ENCODE peak calls at places on chromosomes 4 and X, in six cellular contexts. One of them, this sample, is unnamed.

GRCh38 chrX:38260231-38260630 is 39.6 kb upstream of the SRPX start:
- DNase-seq in PC-9: no peak
- DNase-seq in pancreas: no peak
- DNase-seq in ascending aorta: no peak
- DNase-seq in heart left ventricle: no peak
- DNase-seq in heart right ventricle: no peak
- DNase-seq in this sample: no peak

GRCh38 chrX:154761977-154762528 is 611 bp upstream of the DKC1 start:
- DNase-seq in PC-9: no peak
- DNase-seq in pancreas: no peak
- DNase-seq in ascending aorta: no peak
- DNase-seq in heart left ventricle: no peak
- DNase-seq in heart right ventricle: no peak
- DNase-seq in this sample: no peak

GRCh38 chr4:185005209-185005819 is 13.0 kb upstream of the HELT start:
- DNase-seq in PC-9: no peak
- DNase-seq in pancreas: peak; percentile 88
- DNase-seq in ascending aorta: peak; percentile 38
- DNase-seq in heart left ventricle: peak; percentile 84
- DNase-seq in heart right ventricle: peak; percentile 81
- DNase-seq in this sample: peak; percentile 75

GRCh38 chrX:34653811-34654210 is 3.3 kb downstream of the TMEM47 start:
- DNase-seq in PC-9: no peak
- DNase-seq in pancreas: no peak
- DNase-seq in ascending aorta: no peak
- DNase-seq in heart left ventricle: no peak
- DNase-seq in heart right ventricle: no peak
- DNase-seq in this sample: no peak

GRCh38 chr4:6290769-6291547 is 21.3 kb downstream of the WFS1 start:
- DNase-seq in PC-9: no peak
- DNase-seq in pancreas: no peak
- DNase-seq in ascending aorta: no peak
- DNase-seq in heart left ventricle: no peak
- DNase-seq in heart right ventricle: no peak
- DNase-seq in this sample: no peak

GRCh38 chr4:54527532-54527931 is 130.2 kb upstream of the KIT start:
- DNase-seq in PC-9: no peak
- DNase-seq in pancreas: no peak
- DNase-seq in ascending aorta: no peak
- DNase-seq in heart left ventricle: no peak
- DNase-seq in heart right ventricle: no peak
- DNase-seq in this sample: no peak

GRCh38 chrX:78800694-78801093 is 53.2 kb downstream of the LPAR4 start:
- DNase-seq in PC-9: no peak
- DNase-seq in pancreas: no peak
- DNase-seq in ascending aorta: no peak
- DNase-seq in heart left ventricle: no peak
- DNase-seq in heart right ventricle: no peak
- DNase-seq in this sample: no peak

GRCh38 chr4:121462660-121463261 is 81.9 kb upstream of the QRFPR start:
- DNase-seq in PC-9: peak; percentile 41
- DNase-seq in pancreas: peak; percentile 56
- DNase-seq in ascending aorta: no peak
- DNase-seq in heart left ventricle: peak; percentile 41
- DNase-seq in heart right ventricle: no peak
- DNase-seq in this sample: no peak

GRCh38 chrX:150363561-150364346 is 637 bp downstream of the MAMLD1 start:
- DNase-seq in PC-9: no peak
- DNase-seq in pancreas: peak; percentile 45
- DNase-seq in ascending aorta: no peak
- DNase-seq in heart left ventricle: peak; percentile 25
- DNase-seq in heart right ventricle: peak; percentile 22
- DNase-seq in this sample: peak; percentile 43

GRCh38 chr4:180134116-180134866 is 2108.9 kb upstream of the TENM3 start:
- DNase-seq in PC-9: no peak
- DNase-seq in pancreas: peak; percentile 9
- DNase-seq in ascending aorta: no peak
- DNase-seq in heart left ventricle: no peak
- DNase-seq in heart right ventricle: no peak
- DNase-seq in this sample: no peak

GRCh38 chr4:102843273-102843672 is 15.9 kb upstream of the UBE2D3 start:
- DNase-seq in PC-9: no peak
- DNase-seq in pancreas: no peak
- DNase-seq in ascending aorta: no peak
- DNase-seq in heart left ventricle: no peak
- DNase-seq in heart right ventricle: no peak
- DNase-seq in this sample: no peak

GRCh38 chrX:111447298-111447697 is 35.3 kb upstream of the DCX start:
- DNase-seq in PC-9: no peak
- DNase-seq in pancreas: no peak
- DNase-seq in ascending aorta: no peak
- DNase-seq in heart left ventricle: no peak
- DNase-seq in heart right ventricle: no peak
- DNase-seq in this sample: no peak

GRCh38 chrX:112789931-112790330 is 50.7 kb downstream of the AMOT start:
- DNase-seq in PC-9: no peak
- DNase-seq in pancreas: no peak
- DNase-seq in ascending aorta: no peak
- DNase-seq in heart left ventricle: no peak
- DNase-seq in heart right ventricle: no peak
- DNase-seq in this sample: no peak
- H3K36me3 ChIP-seq in PC-9: no peaks in the 10 kb centered on the region
- H3K36me3 ChIP-seq in pancreas: no peaks in the 10 kb centered on the region
- H3K36me3 ChIP-seq in ascending aorta: no peaks in the 10 kb centered on the region
- H3K36me3 ChIP-seq in heart left ventricle: no peaks in the 10 kb centered on the region
- H3K36me3 ChIP-seq in heart right ventricle: peaks cover 12% of the 10 kb centered on the region
- H3K36me3 ChIP-seq in this sample: no peaks in the 10 kb centered on the region

DNA sequence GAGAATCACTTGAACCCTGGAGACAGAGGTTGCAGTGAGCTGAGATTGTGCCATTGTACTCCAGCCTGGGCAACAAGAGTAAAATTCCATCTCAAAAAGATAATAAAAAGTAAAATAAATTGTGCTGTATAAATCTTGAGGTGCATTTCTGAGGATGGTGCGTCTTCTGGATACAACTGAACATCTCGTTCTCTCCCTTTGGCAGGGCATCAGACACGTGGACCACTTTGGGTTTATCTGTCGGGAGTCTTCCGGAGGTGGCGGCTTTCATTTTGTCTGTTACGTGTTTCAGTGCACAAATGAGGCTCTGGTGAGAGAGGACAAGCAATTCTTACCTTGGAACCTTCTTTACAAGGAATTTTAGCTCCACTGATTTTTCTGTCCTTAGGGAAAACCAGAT is 60.2 kb downstream of the PTTG2 start:
- DNase-seq in PC-9: no peak
- DNase-seq in pancreas: no peak
- DNase-seq in ascending aorta: no peak
- DNase-seq in heart left ventricle: no peak
- DNase-seq in heart right ventricle: no peak
- DNase-seq in this sample: no peak
- H3K36me3 ChIP-seq in PC-9: no peaks in the 10 kb centered on the region
- H3K36me3 ChIP-seq in pancreas: no peaks in the 10 kb centered on the region
- H3K36me3 ChIP-seq in ascending aorta: peaks cover 33% of the 10 kb centered on the region
- H3K36me3 ChIP-seq in heart left ventricle: no peaks in the 10 kb centered on the region
- H3K36me3 ChIP-seq in heart right ventricle: peaks cover 92% of the 10 kb centered on the region
- H3K36me3 ChIP-seq in this sample: peaks cover 2% of the 10 kb centered on the region

GRCh38 chr4:534101-534575 is 35.1 kb downstream of the PIGG start:
- DNase-seq in PC-9: no peak
- DNase-seq in pancreas: no peak
- DNase-seq in ascending aorta: no peak
- DNase-seq in heart left ventricle: no peak
- DNase-seq in heart right ventricle: no peak
- DNase-seq in this sample: no peak
- H3K36me3 ChIP-seq in PC-9: peaks cover 15% of the 10 kb centered on the region
- H3K36me3 ChIP-seq in pancreas: no peaks in the 10 kb centered on the region
- H3K36me3 ChIP-seq in ascending aorta: peaks cover 83% of the 10 kb centered on the region
- H3K36me3 ChIP-seq in heart left ventricle: peaks cover 3% of the 10 kb centered on the region
- H3K36me3 ChIP-seq in heart right ventricle: peaks cover 94% of the 10 kb centered on the region
- H3K36me3 ChIP-seq in this sample: peaks cover 3% of the 10 kb centered on the region

GRCh38 chr4:39320381-39321115 is 45.6 kb downstream of the RFC1 start:
- DNase-seq in PC-9: no peak
- DNase-seq in pancreas: no peak
- DNase-seq in ascending aorta: no peak
- DNase-seq in heart left ventricle: no peak
- DNase-seq in heart right ventricle: no peak
- DNase-seq in this sample: no peak

GRCh38 chr4:39324446-39324845 is 41.7 kb downstream of the RFC1 start:
- DNase-seq in PC-9: no peak
- DNase-seq in pancreas: no peak
- DNase-seq in ascending aorta: no peak
- DNase-seq in heart left ventricle: no peak
- DNase-seq in heart right ventricle: no peak
- DNase-seq in this sample: no peak

GRCh38 chr4:39326468-39326960 is 39.6 kb downstream of the RFC1 start:
- DNase-seq in PC-9: no peak
- DNase-seq in pancreas: no peak
- DNase-seq in ascending aorta: no peak
- DNase-seq in heart left ventricle: no peak
- DNase-seq in heart right ventricle: no peak
- DNase-seq in this sample: no peak

GRCh38 chr4:39324897-39325613 is 41.1 kb downstream of the RFC1 start:
- DNase-seq in PC-9: no peak
- DNase-seq in pancreas: no peak
- DNase-seq in ascending aorta: no peak
- DNase-seq in heart left ventricle: no peak
- DNase-seq in heart right ventricle: no peak
- DNase-seq in this sample: no peak

DNA sequence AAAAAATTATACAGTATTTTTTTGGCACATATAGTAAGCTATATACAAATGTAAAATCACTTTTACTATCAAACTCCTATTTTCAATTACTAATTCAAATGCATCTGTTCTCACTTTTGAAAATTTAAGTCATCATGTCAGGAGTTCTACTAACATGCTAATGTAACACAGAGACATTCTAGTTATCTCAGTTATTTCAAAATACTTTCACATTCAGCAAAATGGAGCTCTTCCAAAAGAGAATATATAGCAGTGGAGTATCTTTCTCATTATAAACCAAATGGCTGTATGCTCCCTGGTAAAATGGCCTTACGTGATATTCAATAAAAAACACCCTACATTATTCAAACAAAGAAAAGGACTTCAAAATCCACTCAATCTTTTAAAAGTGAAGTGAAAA is 42.3 kb downstream of the RFC1 start:
- DNase-seq in PC-9: no peak
- DNase-seq in pancreas: no peak
- DNase-seq in ascending aorta: no peak
- DNase-seq in heart left ventricle: no peak
- DNase-seq in heart right ventricle: no peak
- DNase-seq in this sample: no peak
- H3K36me3 ChIP-seq in PC-9: peaks cover 20% of the 10 kb centered on the region
- H3K36me3 ChIP-seq in pancreas: no peaks in the 10 kb centered on the region
- H3K36me3 ChIP-seq in ascending aorta: peaks cover 42% of the 10 kb centered on the region
- H3K36me3 ChIP-seq in heart left ventricle: peaks cover 2% of the 10 kb centered on the region
- H3K36me3 ChIP-seq in heart right ventricle: peaks cover 88% of the 10 kb centered on the region
- H3K36me3 ChIP-seq in this sample: peaks cover 17% of the 10 kb centered on the region

DNA sequence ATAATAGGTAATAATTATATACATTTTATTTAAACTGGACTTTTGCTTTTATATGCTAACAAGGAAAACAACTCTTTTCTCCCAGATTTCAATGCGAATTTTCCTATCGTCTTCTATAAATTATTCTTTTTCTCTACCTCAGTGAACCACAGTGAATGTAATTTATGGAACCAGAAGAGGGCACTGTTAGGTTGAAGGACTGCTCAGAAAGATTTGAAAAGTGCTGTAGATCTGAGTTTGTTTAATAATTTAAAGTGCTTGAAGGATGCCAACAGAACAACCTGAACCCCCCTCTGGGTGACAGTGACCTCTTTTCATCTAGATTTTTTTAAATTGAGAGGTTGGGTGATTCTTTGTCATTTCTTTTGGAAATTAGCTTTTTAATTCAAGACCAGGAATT is 54.9 kb downstream of the PHOX2B start:
- DNase-seq in PC-9: no peak
- DNase-seq in pancreas: no peak
- DNase-seq in ascending aorta: no peak
- DNase-seq in heart left ventricle: no peak
- DNase-seq in heart right ventricle: no peak
- DNase-seq in this sample: peak; percentile 12
- H3K36me3 ChIP-seq in PC-9: peaks cover 23% of the 10 kb centered on the region
- H3K36me3 ChIP-seq in pancreas: no peaks in the 10 kb centered on the region
- H3K36me3 ChIP-seq in ascending aorta: peaks cover 48% of the 10 kb centered on the region
- H3K36me3 ChIP-seq in heart left ventricle: no peaks in the 10 kb centered on the region
- H3K36me3 ChIP-seq in heart right ventricle: peaks cover 99% of the 10 kb centered on the region
- H3K36me3 ChIP-seq in this sample: no peaks in the 10 kb centered on the region

This sample was measured in SJSA1.